ENCODE peak calls at places on chromosomes 3 and 15, in nine cellular contexts. A, N, D, K, W, G, F, Y and J are unnamed samples.

GRCh38 chr15:78049691-78050440 is 27.6 kb downstream of the TBC1D2B start:
- DNase-seq in Y (no peak), N (no peak), W (peak; percentile 66), G (no peak), A (no peak), D (no peak), K (peak; percentile 35), F (peak; percentile 28), J (no peak)

GRCh38 chr3:125512135-125512920 is 7.7 kb downstream of the SNX4 start:
- DNase-seq in A (no peak), K (peak; percentile 17), Y (no peak), D (no peak), F (peak; percentile 43), G (no peak), N (no peak), W (no peak), J (no peak)

GRCh38 chr3:23696842-23697241 is 108.9 kb upstream of the UBE2E1 start:
- DNase-seq in Y (no peak), K (peak; percentile 3), W (no peak), F (peak; percentile 77), N (peak; percentile 67), D (no peak), A (no peak), G (no peak), J (no peak)

GRCh38 chr3:17894434-17895060 is 152.1 kb upstream of the TBC1D5 start:
- DNase-seq in N (peak; percentile 57), G (no peak), D (no peak), F (peak; percentile 60), Y (peak; percentile 56), A (peak; percentile 21), W (no peak), K (no peak), J (no peak)

GRCh38 chr3:160006282-160007163 is 17.9 kb downstream of the IL12A start:
- DNase-seq in F (peak; percentile 85), W (peak; percentile 63), G (peak; percentile 43), Y (peak; percentile 54), K (peak; percentile 29), A (no peak), D (no peak), N (peak; percentile 61), J (peak; percentile 19)

GRCh38 chr3:114213669-114214541 is 23.5 kb downstream of the ZNF80 start:
- DNase-seq in G (peak; percentile 12), D (peak; percentile 73), A (peak; percentile 70), F (peak; percentile 65), W (no peak), K (peak; percentile 26), N (peak; percentile 19), Y (no peak), J (no peak)

GRCh38 chr15:98798375-98798893 is 150.1 kb downstream of the IGF1R start:
- DNase-seq in N (no peak), W (no peak), K (no peak), Y (no peak), G (no peak), D (no peak), F (no peak), A (no peak), J (no peak)

GRCh38 chr15:38758001-38758400 is 193.4 kb upstream of the RASGRP1 start:
- DNase-seq in W (no peak), Y (no peak), D (no peak), N (no peak), F (peak; percentile 4), K (no peak), G (no peak), A (no peak), J (no peak)

GRCh38 chr15:40011303-40011702 is 27.7 kb downstream of the SRP14 start:
- DNase-seq in Y (no peak), D (no peak), K (no peak), A (no peak), W (no peak), F (no peak), G (no peak), N (no peak), J (no peak)

GRCh38 chr3:15223684-15224575 is 17.9 kb downstream of the CAPN7 start:
- DNase-seq in W (no peak), A (no peak), K (no peak), N (no peak), Y (no peak), F (peak; percentile 14), D (no peak), G (no peak), J (no peak)

GRCh38 chr3:170840291-170840859 is 29.6 kb downstream of the RPL22L1 start:
- DNase-seq in W (no peak), D (no peak), N (no peak), A (no peak), G (no peak), K (no peak), Y (no peak), F (peak; percentile 61), J (no peak)

GRCh38 chr15:85570331-85570730 is 189.9 kb downstream of the AKAP13 start:
- DNase-seq in Y (no peak), K (no peak), N (no peak), G (no peak), A (no peak), D (no peak), W (no peak), F (no peak), J (no peak)

GRCh38 chr3:8524656-8525399 is 23.2 kb downstream of the LMCD1 start:
- DNase-seq in W (no peak), K (no peak), D (no peak), A (no peak), Y (no peak), G (no peak), F (no peak), N (no peak), J (no peak)

GRCh38 chr15:58342508-58342907 is 89.3 kb upstream of the LIPC start:
- DNase-seq in W (no peak), K (no peak), G (no peak), F (no peak), A (no peak), N (no peak), Y (no peak), D (no peak), J (no peak)

GRCh38 chr15:52308446-52309153 is 13.0 kb upstream of the MYO5C start:
- DNase-seq in G (no peak), N (no peak), K (no peak), A (no peak), W (no peak), Y (no peak), D (no peak), F (no peak), J (no peak)

GRCh38 chr15:98916826-98917225 is 90.8 kb downstream of the PGPEP1L start:
- DNase-seq in Y (no peak), N (no peak), W (no peak), G (no peak), F (no peak), D (no peak), A (no peak), K (no peak), J (no peak)

GRCh38 chr3:146152841-146153240 is 8.1 kb downstream of the PLOD2 start:
- DNase-seq in K (peak; percentile 11), Y (peak; percentile 43), D (no peak), A (no peak), W (no peak), N (no peak), G (no peak), F (no peak), J (no peak)

GRCh38 chr15:93331545-93332117 is 242.6 kb upstream of the RGMA start:
- DNase-seq in D (no peak), K (no peak), Y (peak; percentile 61), W (no peak), N (no peak), F (no peak), G (no peak), A (no peak), J (no peak)

GRCh38 chr3:98778852-98779379 is 15.8 kb downstream of the ST3GAL6 start:
- DNase-seq in W (no peak), G (peak; percentile 27), D (no peak), K (peak; percentile 68), Y (no peak), F (peak; percentile 93), N (no peak), A (no peak), J (no peak)

GRCh38 chr15:94493176-94493575 is 261.8 kb downstream of the MCTP2 start:
- DNase-seq in Y (no peak), N (no peak), K (no peak), F (no peak), A (no peak), G (no peak), W (no peak), D (no peak), J (no peak)

DNA sequence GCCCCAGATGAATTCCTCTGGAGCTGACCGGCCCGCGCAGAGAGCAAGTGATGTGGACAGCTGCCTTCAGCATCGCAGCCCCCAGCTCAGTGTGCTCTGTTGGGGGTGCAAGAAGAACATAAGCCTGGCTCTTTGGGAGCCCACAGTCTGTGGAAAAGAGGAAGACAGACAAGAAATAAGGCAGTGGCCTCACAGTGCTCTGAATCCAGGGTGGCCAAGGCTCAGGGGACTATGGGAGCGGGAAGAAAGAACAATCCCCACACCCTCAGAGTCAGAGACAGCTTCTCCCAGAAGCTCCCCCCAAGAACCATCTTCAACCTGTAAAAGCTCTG is 277 bp upstream of the HDDC3 start:
- DNase-seq in W (no peak), D (no peak), F (no peak), K (no peak), G (no peak), N (no peak), A (no peak), Y (no peak), J (no peak)
- H3K4me1 ChIP-seq in W (peaks cover 41% of the 10 kb centered on the region), D (peaks cover 43% of the 10 kb centered on the region), F (peaks cover 21% of the 10 kb centered on the region), K (peaks cover 8% of the 10 kb centered on the region), G (peaks cover 36% of the 10 kb centered on the region), N (peaks cover 34% of the 10 kb centered on the region), A (peaks cover 50% of the 10 kb centered on the region), Y (peaks cover 56% of the 10 kb centered on the region), J (peaks cover 10% of the 10 kb centered on the region)

GRCh38 chr15:65862682-65863081 is 6.6 kb upstream of the RAB11A start:
- DNase-seq in G (no peak), K (peak; percentile 37), A (peak; percentile 68), Y (peak; percentile 58), W (peak; percentile 65), F (peak; percentile 65), D (peak; percentile 21), N (peak; percentile 40), J (no peak)
- H3K4me3 ChIP-seq in G (no peak overlapping the region), K (no peak overlapping the region), A (no peak overlapping the region), Y (no peak overlapping the region), W (no peak overlapping the region), F (no peak overlapping the region), D (no peak overlapping the region), N (no peak overlapping the region), J (no peak overlapping the region)

GRCh38 chr3:284316-284715 is 87.8 kb downstream of the CHL1 start:
- DNase-seq in F (no peak), Y (no peak), A (no peak), W (no peak), N (no peak), G (no peak), D (no peak), K (no peak), J (no peak)
- H3K27ac ChIP-seq in F (no peak overlapping the region), Y (no peak overlapping the region), A (no peak overlapping the region), W (no peak overlapping the region), N (no peak overlapping the region), G (no peak overlapping the region), D (no peak overlapping the region), K (no peak overlapping the region), J (no peak overlapping the region)

DNA sequence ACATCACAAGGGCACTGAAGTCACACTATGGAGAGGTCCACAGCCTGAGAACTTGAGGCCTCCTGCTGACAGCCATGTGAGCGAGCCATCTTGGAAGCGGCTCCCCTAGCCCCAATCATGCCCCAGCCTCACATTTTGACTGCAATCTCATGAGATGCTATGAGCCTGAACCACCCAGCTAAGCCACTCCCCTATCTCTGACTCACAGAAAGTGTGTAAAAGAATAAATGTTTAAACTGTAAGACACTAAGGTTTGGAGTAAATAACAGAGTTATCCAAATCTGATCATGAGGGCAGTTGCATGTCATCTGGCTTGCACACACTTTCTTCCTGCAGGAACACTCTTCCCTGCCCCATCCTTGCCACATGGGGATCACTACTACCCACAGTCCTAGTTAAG is 494.3 kb downstream of the FOXP1 start:
- DNase-seq in A (no peak), G (no peak), W (no peak), K (no peak), F (peak; percentile 69), D (no peak), Y (no peak), N (no peak), J (no peak)
- H3K4me1 ChIP-seq in A (peaks cover 68% of the 10 kb centered on the region), G (no peaks in the 10 kb centered on the region), W (no peaks in the 10 kb centered on the region), K (no peaks in the 10 kb centered on the region), F (peaks cover 13% of the 10 kb centered on the region), D (peaks cover 43% of the 10 kb centered on the region), Y (peaks cover 7% of the 10 kb centered on the region), N (peaks cover 6% of the 10 kb centered on the region), J (peaks cover 10% of the 10 kb centered on the region)